ENCODE peak calls at places on chromosomes 12 and 14, in nine cellular contexts. J is T-helper 9 cell; Q is SIG-M5; F is IMR-90; L is neural crest cell; K is neuronal stem cell; M is T-helper 2 cell treated with Interferon-gamma antibody and Interleukin-4, amounts not matched to agents 5 μg/mL and 100 μg/mL, for 36 hours; C is KG1; U is fibroblast of mammary gland. T is an unnamed sample.

GRCh38 chr12:6827982-6828670 is at the start of gene P3H3:
- DNase-seq in L (peak), Q (no peak), K (no peak), M (no peak), C (no peak), U (peak), F (peak), J (peak), T (peak)

GRCh38 chr12:16594796-16595195 is 11.2 kb downstream of the LMO3 start:
- DNase-seq in L (no peak), F (no peak), K (no peak), Q (no peak), U (no peak), C (no peak), M (no peak), J (no peak), T (no peak)

GRCh38 chr12:99146730-99147129 is 500.8 kb upstream of the GARIN6 start:
- DNase-seq in L (no peak), C (no peak), U (no peak), K (no peak), J (no peak), Q (no peak), M (no peak), F (no peak), T (no peak)

GRCh38 chr12:66352197-66352596 is 49.9 kb downstream of the HELB start:
- DNase-seq in Q (no peak), L (peak), K (no peak), J (no peak), U (peak), M (no peak), C (no peak), F (peak), T (peak)

GRCh38 chr12:45622210-45622937 is 107.1 kb upstream of the ARID2 start:
- DNase-seq in M (no peak), L (no peak), C (no peak), Q (no peak), K (no peak), F (no peak), J (no peak), U (peak), T (no peak)

GRCh38 chr14:53327716-53328115 is 174.6 kb upstream of the DDHD1 start:
- DNase-seq in Q (no peak), J (no peak), K (no peak), U (peak), C (no peak), F (peak), L (no peak), M (no peak), T (no peak)

GRCh38 chr12:111598637-111599458 is at the start of gene ATXN2:
- DNase-seq in C (peak), L (peak), Q (no peak), M (no peak), F (no peak), K (peak), J (peak), U (no peak), T (peak)

GRCh38 chr12:57238854-57239554 is 9.5 kb downstream of the SHMT2 start:
- DNase-seq in Q (no peak), F (peak), J (peak), U (peak), M (peak), C (peak), L (peak), K (peak), T (peak)

GRCh38 chr14:100639280-100639679 is 52.1 kb upstream of the BEGAIN start:
- DNase-seq in Q (no peak), C (no peak), U (no peak), J (no peak), F (no peak), L (no peak), M (no peak), K (no peak), T (no peak)

GRCh38 chr14:77009014-77009413 is 19.5 kb downstream of the IRF2BPL start:
- DNase-seq in C (no peak), M (no peak), J (no peak), U (no peak), Q (no peak), L (no peak), K (no peak), F (no peak), T (no peak)

GRCh38 chr12:130164931-130165330 is 2.7 kb downstream of the FZD10 start:
- DNase-seq in K (no peak), U (no peak), Q (no peak), L (no peak), C (no peak), J (no peak), M (no peak), F (no peak), T (no peak)

GRCh38 chr14:67586302-67586701 is 13.8 kb downstream of the PIGH start:
- DNase-seq in U (no peak), C (no peak), K (no peak), M (no peak), J (no peak), F (no peak), Q (no peak), L (no peak), T (no peak)

GRCh38 chr12:100534625-100535227 is 38.8 kb upstream of the GAS2L3 start:
- DNase-seq in J (no peak), M (no peak), U (no peak), Q (no peak), F (no peak), C (no peak), L (no peak), K (no peak), T (no peak)

GRCh38 chr12:113498490-113498889 is 26.8 kb upstream of the LHX5 start:
- DNase-seq in M (no peak), L (no peak), K (no peak), J (no peak), Q (no peak), F (no peak), C (no peak), U (no peak), T (no peak)

T was measured in G401.